ENCODE peak calls at places on chromosomes 11 and 22, in six cellular contexts. X, N, K, W, V and G are unnamed samples.

GRCh38 chr11:62001450-62002178 is 34.2 kb upstream of the FTH1 start:
- DNase-seq in X (no peak), N (no peak), K (no peak), W (no peak), V (peak), G (no peak)

GRCh38 chr11:10233581-10233980 is 60.4 kb downstream of the SBF2 start:
- DNase-seq in X (no peak), N (no peak), K (peak), W (no peak), V (no peak), G (no peak)

GRCh38 chr11:33687733-33688479 is 12.7 kb downstream of the C11orf91 start:
- DNase-seq in X (peak), N (no peak), K (peak), W (peak), V (peak), G (peak)

GRCh38 chr11:62201376-62201775 is 7.1 kb upstream of the SCGB2A1 start:
- DNase-seq in X (no peak), N (no peak), K (no peak), W (no peak), V (no peak), G (no peak)

GRCh38 chr22:35601743-35602633 is 15.1 kb downstream of the MB start:
- DNase-seq in X (no peak), N (no peak), K (no peak), W (no peak), V (no peak), G (no peak)

GRCh38 chr22:42270178-42270511 is 308 bp downstream of the TCF20 start:
- DNase-seq in X (peak), N (no peak), K (peak), W (no peak), V (no peak), G (peak)

GRCh38 chr22:41491379-41492100 is 22.6 kb downstream of the ACO2 start:
- DNase-seq in X (no peak), N (no peak), K (no peak), W (no peak), V (no peak), G (no peak)

GRCh38 chr22:17772249-17772962 is 1.9 kb downstream of the BID start:
- DNase-seq in X (no peak), N (no peak), K (no peak), W (no peak), V (no peak), G (no peak)

GRCh38 chr11:2206291-2206690 is 34.7 kb upstream of the TH start:
- DNase-seq in X (peak), N (no peak), K (no peak), W (no peak), V (no peak), G (peak)

GRCh38 chr22:49767355-49768062 is 60.2 kb downstream of the BRD1 start:
- DNase-seq in X (peak), N (peak), K (peak), W (peak), V (peak), G (peak)

GRCh38 chr11:34111722-34112270 is 6.4 kb downstream of the NAT10 start:
- DNase-seq in X (no peak), N (no peak), K (no peak), W (no peak), V (no peak), G (no peak)

GRCh38 chr11:67045314-67045713 is 11.3 kb upstream of the RHOD start:
- DNase-seq in X (no peak), N (no peak), K (peak), W (no peak), V (no peak), G (no peak)

GRCh38 chr11:98069861-98070260 is 950.9 kb upstream of the CNTN5 start:
- DNase-seq in X (no peak), N (no peak), K (no peak), W (no peak), V (no peak), G (no peak)

GRCh38 chr11:10302744-10303557 is 1.9 kb upstream of the ADM start:
- DNase-seq in X (peak), N (no peak), K (no peak), W (no peak), V (peak), G (peak)

GRCh38 chr22:27164781-27165503 is 507.6 kb downstream of the MIAT start:
- DNase-seq in X (no peak), N (no peak), K (no peak), W (no peak), V (no peak), G (no peak)

GRCh38 chr11:127000991-127001390 is 421 bp upstream of the KIRREL3 start:
- DNase-seq in X (no peak), N (no peak), K (no peak), W (no peak), V (no peak), G (no peak)

GRCh38 chr11:133408936-133409335 is 123.4 kb downstream of the OPCML start:
- DNase-seq in X (no peak), N (no peak), K (no peak), W (no peak), V (no peak), G (no peak)

GRCh38 chr11:76626921-76627391 is 43.6 kb downstream of the LRRC32 start:
- DNase-seq in X (no peak), N (no peak), K (no peak), W (peak), V (no peak), G (no peak)

GRCh38 chr11:85299247-85299646 is 327.9 kb downstream of the DLG2 start:
- DNase-seq in X (no peak), N (no peak), K (no peak), W (no peak), V (no peak), G (no peak)

GRCh38 chr11:67113231-67113721 is 5.8 kb upstream of the KDM2A start:
- DNase-seq in X (no peak), N (no peak), K (no peak), W (peak), V (no peak), G (no peak)

GRCh38 chr11:36292311-36292722 is 3.1 kb upstream of the COMMD9 start:
- DNase-seq in X (peak), N (no peak), K (peak), W (peak), V (no peak), G (no peak)

GRCh38 chr11:94067010-94067409 is 45.9 kb downstream of the HEPHL1 start:
- DNase-seq in X (no peak), N (no peak), K (no peak), W (no peak), V (no peak), G (no peak)

GRCh38 chr11:1557904-1558831 is 13.9 kb downstream of the DUSP8 start:
- DNase-seq in X (no peak), N (no peak), K (no peak), W (no peak), V (no peak), G (no peak)

GRCh38 chr11:34056672-34057071 is 5.1 kb downstream of the CAPRIN1 start:
- DNase-seq in X (no peak), N (no peak), K (no peak), W (no peak), V (no peak), G (no peak)

GRCh38 chr22:50208939-50209892 is 8.4 kb downstream of the SELENOO start:
- DNase-seq in X (no peak), N (no peak), K (no peak), W (no peak), V (no peak), G (no peak)

GRCh38 chr11:19734171-19734570 is 21.5 kb downstream of the NAV2 start:
- DNase-seq in X (no peak), N (no peak), K (no peak), W (no peak), V (no peak), G (no peak)
- TF ChIP-seq ATF3 in X (no peak), N (no peak), K (no peak), W (no peak), V (no peak), G (no peak)

DNA sequence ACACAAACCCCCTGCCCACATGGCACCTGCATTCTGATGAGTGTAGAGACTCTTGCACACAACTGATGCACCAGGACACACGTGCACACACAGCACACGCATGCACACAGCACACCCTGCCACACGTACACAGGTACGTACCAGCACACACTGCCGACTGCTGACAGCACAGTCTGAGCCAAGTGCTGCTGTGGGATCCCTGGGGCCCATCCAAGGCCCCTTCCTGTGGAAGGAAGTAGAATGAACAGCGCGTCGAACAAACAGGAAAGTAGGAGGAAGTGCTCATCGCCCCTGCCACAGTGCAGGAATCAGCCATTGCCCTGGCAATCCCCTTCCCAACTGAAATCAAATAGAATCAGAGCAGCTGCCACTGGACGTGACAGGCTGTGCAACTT is 57.9 kb downstream of the CD82 start:
- DNase-seq in X (no peak), N (no peak), K (no peak), W (no peak), V (no peak), G (no peak)
- TF ChIP-seq ATF3 in X (no peak), N (no peak), K (no peak), W (no peak), V (no peak), G (no peak)

GRCh38 chr11:128516467-128516778 is 70.9 kb downstream of the ETS1 start:
- DNase-seq in X (no peak), N (no peak), K (no peak), W (no peak), V (no peak), G (no peak)

GRCh38 chr11:128515766-128516466 is 71.4 kb downstream of the ETS1 start:
- DNase-seq in X (no peak), N (no peak), K (no peak), W (no peak), V (no peak), G (no peak)

GRCh38 chr11:128512478-128513127 is 74.8 kb downstream of the ETS1 start:
- DNase-seq in X (no peak), N (no peak), K (no peak), W (no peak), V (no peak), G (no peak)

GRCh38 chr11:128515086-128515485 is 72.3 kb downstream of the ETS1 start:
- DNase-seq in X (no peak), N (no peak), K (no peak), W (no peak), V (no peak), G (no peak)

GRCh38 chr11:128513915-128514681 is 73.3 kb downstream of the ETS1 start:
- DNase-seq in X (no peak), N (no peak), K (no peak), W (no peak), V (no peak), G (no peak)
- TF ChIP-seq ATF3 in X (no peak), N (no peak), K (no peak), W (no peak), V (no peak), G (no peak)

DNA sequence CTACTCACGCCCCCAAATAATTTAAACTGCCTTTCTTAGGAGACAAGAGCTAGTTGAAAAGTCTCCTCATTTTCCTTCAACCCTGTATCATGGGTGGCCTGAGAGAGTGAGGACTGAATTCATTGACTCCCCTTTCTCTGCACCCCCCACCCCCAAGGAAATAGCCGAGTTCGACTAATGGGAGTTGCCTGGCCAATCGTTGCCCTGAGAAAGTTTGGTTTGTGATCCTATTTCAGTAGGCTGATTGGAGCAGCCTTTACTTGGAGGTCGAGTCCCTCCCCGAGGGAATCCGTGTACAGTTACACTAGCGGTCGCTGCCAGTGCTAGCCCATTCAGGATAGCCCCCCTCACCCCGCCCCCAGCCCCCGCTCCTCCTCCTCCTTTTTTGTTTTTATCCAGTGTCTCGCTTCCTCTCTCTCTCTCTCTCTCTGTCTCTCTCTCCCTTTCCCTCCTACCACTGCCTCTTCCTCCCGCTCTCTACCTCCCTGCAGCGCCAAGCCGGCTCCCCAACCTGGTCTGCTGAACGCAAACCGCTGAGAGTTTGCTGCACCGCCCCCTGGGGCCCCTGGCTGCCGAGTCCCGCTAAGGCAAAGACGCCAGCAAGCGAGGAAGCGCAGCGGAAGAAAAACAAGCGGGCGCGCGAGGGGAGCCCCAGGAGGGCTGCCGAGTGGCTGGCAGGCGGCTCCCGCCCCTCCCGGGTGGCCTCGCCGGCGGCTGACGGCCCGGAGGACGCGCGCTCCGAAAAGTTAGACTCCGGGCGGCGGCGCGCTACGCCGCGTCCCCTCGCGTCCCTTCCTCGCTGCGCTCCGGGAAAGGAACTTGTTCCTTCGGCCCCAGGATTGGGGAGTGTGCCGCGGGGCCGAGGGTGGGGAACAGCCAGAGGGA is at the start of gene GRAMD1B:
- DNase-seq in X (no peak), N (peak), K (no peak), W (no peak), V (no peak), G (peak)
- TF ChIP-seq ATF3 in X (no peak), N (no peak), K (no peak), W (no peak), V (no peak), G (no peak)

GRCh38 chr11:12388939-12389670 is 11.7 kb downstream of the PARVA start:
- DNase-seq in X (no peak), N (no peak), K (no peak), W (no peak), V (no peak), G (no peak)
- TF ChIP-seq ATF3 in X (no peak), N (no peak), K (no peak), W (no peak), V (no peak), G (no peak)

GRCh38 chr11:45449036-45449601 is 163.0 kb upstream of the SYT13 start:
- DNase-seq in X (no peak), N (no peak), K (no peak), W (no peak), V (no peak), G (no peak)
- TF ChIP-seq ATF3 in X (no peak), N (no peak), K (no peak), W (no peak), V (no peak), G (no peak)

GRCh38 chr11:6991227-6991626 is 28.9 kb downstream of the ZNF214 start:
- DNase-seq in X (no peak), N (no peak), K (no peak), W (no peak), V (no peak), G (peak)

GRCh38 chr11:6988506-6988905 is 31.6 kb downstream of the ZNF214 start:
- DNase-seq in X (no peak), N (no peak), K (no peak), W (no peak), V (no peak), G (no peak)

GRCh38 chr11:6992026-6992425 is 28.1 kb downstream of the ZNF214 start:
- DNase-seq in X (no peak), N (no peak), K (no peak), W (no peak), V (no peak), G (no peak)

GRCh38 chr11:6995703-6996102 is 24.4 kb downstream of the ZNF214 start:
- DNase-seq in X (no peak), N (no peak), K (no peak), W (no peak), V (no peak), G (no peak)

GRCh38 chr11:6992457-6993431 is 27.4 kb downstream of the ZNF214 start:
- DNase-seq in X (no peak), N (no peak), K (no peak), W (no peak), V (no peak), G (no peak)
- TF ChIP-seq ATF3 in X (no peak), N (no peak), K (no peak), W (no peak), V (no peak), G (no peak)

DNA sequence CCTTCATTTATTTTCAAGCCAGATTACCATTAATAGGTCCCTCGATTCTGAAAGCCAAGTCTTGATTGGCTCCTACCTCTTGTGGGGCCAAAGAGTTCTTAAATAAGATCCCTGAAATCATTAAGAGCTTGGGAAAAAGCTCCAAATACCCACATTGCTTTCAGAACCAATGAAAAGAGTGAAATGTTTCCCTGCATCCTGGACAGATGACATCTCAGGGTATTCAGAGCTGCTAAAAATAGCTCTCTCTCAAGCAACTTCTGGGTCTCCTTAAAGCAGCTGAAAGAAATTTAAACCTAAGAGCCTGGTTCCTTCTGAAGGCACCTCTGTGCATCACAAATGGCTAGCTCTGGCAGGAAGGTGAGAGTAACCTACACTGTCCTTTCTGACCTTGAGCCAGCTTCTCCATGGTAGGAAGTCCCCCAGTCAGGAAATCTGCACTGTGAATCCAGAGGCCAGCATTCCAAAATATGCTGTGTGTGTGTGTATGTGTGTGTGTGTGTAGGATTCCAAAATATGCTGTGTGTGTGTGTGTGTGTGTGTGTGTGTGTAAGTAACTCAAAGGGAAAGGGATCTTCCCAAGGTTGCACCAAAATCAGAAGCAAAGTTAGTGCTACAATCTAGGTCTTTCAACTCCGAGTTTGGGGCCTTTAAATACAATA is 50.1 kb downstream of the RELT start:
- DNase-seq in X (no peak), N (no peak), K (no peak), W (no peak), V (no peak), G (no peak)
- TF ChIP-seq ATF3 in X (no peak), N (no peak), K (no peak), W (no peak), V (no peak), G (no peak)

GRCh38 chr11:80107415-80107814 is 666.6 kb upstream of the TENM4 start:
- DNase-seq in X (no peak), N (no peak), K (no peak), W (no peak), V (no peak), G (no peak)

GRCh38 chr11:80104196-80104595 is 663.4 kb upstream of the TENM4 start:
- DNase-seq in X (no peak), N (no peak), K (no peak), W (no peak), V (no peak), G (no peak)

GRCh38 chr11:80109031-80109430 is 668.2 kb upstream of the TENM4 start:
- DNase-seq in X (no peak), N (no peak), K (no peak), W (no peak), V (no peak), G (no peak)

DNA sequence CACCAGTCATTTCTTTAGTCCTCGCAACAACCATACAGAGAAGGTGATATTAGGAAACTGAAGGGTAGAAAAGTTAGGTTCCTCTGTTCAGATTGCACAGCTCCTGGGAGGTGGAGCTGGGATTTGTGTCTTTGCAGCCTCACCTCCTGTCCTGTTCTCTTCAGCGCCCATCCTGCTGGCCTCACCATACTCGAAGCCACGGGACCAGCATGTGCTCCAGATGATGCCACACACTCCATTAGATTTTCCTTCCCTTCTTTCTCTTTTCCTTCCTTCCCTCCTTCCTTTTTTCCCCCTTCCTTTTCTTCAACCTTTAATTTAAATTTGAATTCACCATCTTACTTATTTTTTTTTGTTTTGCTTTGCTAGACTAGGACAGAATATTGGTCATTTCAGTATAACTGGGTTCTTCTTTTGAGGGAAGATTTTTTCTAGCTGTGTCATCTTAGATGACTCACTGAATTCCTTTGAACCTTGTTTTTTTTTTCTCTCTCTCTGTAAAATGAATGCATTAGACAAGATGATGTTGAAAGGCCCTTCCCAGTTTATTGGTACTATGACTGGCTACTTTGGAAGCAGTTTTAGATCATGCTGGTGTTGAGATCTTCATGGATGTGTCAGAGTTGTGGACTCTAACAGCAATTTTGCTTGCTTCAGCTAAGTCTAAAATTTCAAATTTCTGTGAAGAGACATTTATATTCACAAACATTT is 662.5 kb upstream of the TENM4 start:
- DNase-seq in X (no peak), N (no peak), K (no peak), W (no peak), V (peak), G (no peak)
- TF ChIP-seq ATF3 in X (no peak), N (no peak), K (no peak), W (no peak), V (no peak), G (no peak)